ENCODE peak calls at places on chromosomes 13 and 19, in five cellular contexts. A, V, P, N and D are unnamed samples. For H3K4me1 and H3K27me3, the result is how much of the 10 kb centered on the place peaks cover.

GRCh38 chr13:95560387-95560786 is 7.9 kb downstream of the CLDN10 start:
- DNase-seq in A (no peak), V (no peak), P (no peak), N (no peak), D (no peak)

GRCh38 chr13:73075546-73075945 is 16.7 kb downstream of the KLF5 start:
- DNase-seq in A (no peak), V (peak), P (no peak), N (no peak), D (no peak)

GRCh38 chr13:43365042-43365344 is 341.6 kb downstream of the DNAJC15 start:
- DNase-seq in A (no peak), V (no peak), P (no peak), N (no peak), D (no peak)

GRCh38 chr19:18013621-18014111 is 5.7 kb downstream of the ARRDC2 start:
- DNase-seq in A (no peak), V (no peak), P (no peak), N (peak), D (no peak)

GRCh38 chr13:32125221-32125621 is 93.6 kb downstream of the FRY start:
- DNase-seq in A (no peak), V (no peak), P (no peak), N (no peak), D (no peak)

GRCh38 chr13:21395953-21396352 is 63.1 kb downstream of the ZDHHC20 start:
- DNase-seq in A (no peak), V (no peak), P (no peak), N (no peak), D (no peak)

GRCh38 chr19:7862413-7862951 is 11.7 kb downstream of the PRR36 start:
- DNase-seq in A (peak), V (peak), P (no peak), N (peak), D (peak)

GRCh38 chr13:80939581-80939980 is 598.7 kb upstream of the SPRY2 start:
- DNase-seq in A (no peak), V (no peak), P (no peak), N (no peak), D (no peak)

GRCh38 chr19:33797821-33798633 is 1.4 kb downstream of the KCTD15 start:
- DNase-seq in A (peak), V (peak), P (no peak), N (peak), D (peak)

GRCh38 chr19:4295972-4296771 is 6.0 kb downstream of the TMIGD2 start:
- DNase-seq in A (no peak), V (peak), P (no peak), N (peak), D (peak)

GRCh38 chr19:20964798-20965197 is 41.7 kb downstream of the ZNF85 start:
- DNase-seq in A (no peak), V (no peak), P (no peak), N (peak), D (no peak)

GRCh38 chr13:94346261-94347019 is 133.0 kb downstream of the DCT start:
- DNase-seq in A (no peak), V (no peak), P (no peak), N (no peak), D (no peak)

GRCh38 chr19:4811328-4812131 is 20.0 kb downstream of the TICAM1 start:
- DNase-seq in A (peak), V (peak), P (peak), N (peak), D (peak)

GRCh38 chr13:80430561-80430960 is 89.6 kb upstream of the SPRY2 start:
- DNase-seq in A (no peak), V (no peak), P (no peak), N (no peak), D (no peak)

GRCh38 chr19:16293133-16294085 is 31.2 kb upstream of the KLF2 start:
- DNase-seq in A (no peak), V (peak), P (peak), N (no peak), D (no peak)

GRCh38 chr13:22505489-22505888 is 675.3 kb upstream of the SGCG start:
- DNase-seq in A (no peak), V (no peak), P (no peak), N (no peak), D (no peak)

GRCh38 chr19:55368106-55368505 is 2.2 kb downstream of the IL11 start:
- DNase-seq in A (no peak), V (no peak), P (no peak), N (no peak), D (no peak)

GRCh38 chr13:74026753-74027152 is 107.5 kb downstream of the KLF12 start:
- DNase-seq in A (no peak), V (peak), P (no peak), N (no peak), D (peak)

GRCh38 chr13:96003304-96003703 is 49.9 kb downstream of the UGGT2 start:
- DNase-seq in A (no peak), V (no peak), P (no peak), N (no peak), D (peak)

GRCh38 chr19:51477343-51477742 is 996 bp upstream of the CEACAM18 start:
- DNase-seq in A (no peak), V (no peak), P (no peak), N (no peak), D (no peak)

GRCh38 chr13:76992548-76993001 is 694 bp downstream of the CLN5 start:
- DNase-seq in A (peak), V (no peak), P (no peak), N (no peak), D (no peak)

GRCh38 chr19:32543107-32543900 is 37.7 kb upstream of the PDCD5 start:
- DNase-seq in A (no peak), V (no peak), P (no peak), N (no peak), D (no peak)

GRCh38 chr13:51764184-51765141 is 39.5 kb downstream of the DHRS12 start:
- DNase-seq in A (no peak), V (peak), P (no peak), N (peak), D (no peak)

GRCh38 chr13:76213423-76213904 is 577.3 kb downstream of the LMO7 start:
- DNase-seq in A (no peak), V (no peak), P (no peak), N (no peak), D (no peak)

GRCh38 chr19:9836021-9836420 is 903 bp downstream of the PIN1 start:
- DNase-seq in A (no peak), V (no peak), P (no peak), N (no peak), D (peak)

GRCh38 chr13:28822161-28822560 is 2.0 kb downstream of the MTUS2 start:
- DNase-seq in A (no peak), V (no peak), P (no peak), N (no peak), D (no peak)

GRCh38 chr19:6287269-6287885 is 7.6 kb upstream of the MLLT1 start:
- DNase-seq in A (no peak), V (no peak), P (no peak), N (no peak), D (no peak)

GRCh38 chr13:38872693-38873092 is 117.9 kb downstream of the STOML3 start:
- DNase-seq in A (peak), V (no peak), P (no peak), N (peak), D (peak)

GRCh38 chr13:23621316-23621645 is 51.1 kb downstream of the TNFRSF19 start:
- DNase-seq in A (no peak), V (no peak), P (no peak), N (no peak), D (no peak)

GRCh38 chr19:40609561-40610395 is 8.6 kb downstream of the LTBP4 start:
- DNase-seq in A (peak), V (peak), P (peak), N (peak), D (peak)

GRCh38 chr19:45218426-45218825 is 26.8 kb downstream of the EXOC3L2 start:
- DNase-seq in A (no peak), V (no peak), P (no peak), N (no peak), D (no peak)

GRCh38 chr19:48879025-48879572 is 6.9 kb downstream of the PPP1R15A start:
- DNase-seq in A (no peak), V (no peak), P (no peak), N (no peak), D (no peak)
- H3K4me1 ChIP-seq in A (under half), V (half or more), P (under half), N (under half), D (under half)

GRCh38 chr13:87677334-87678234 is 6.4 kb downstream of the SLITRK5 start:
- DNase-seq in A (peak), V (no peak), P (no peak), N (peak), D (peak)
- H3K27me3 ChIP-seq in A (under half), V (half or more), P (under half), N (under half), D (under half)

DNA sequence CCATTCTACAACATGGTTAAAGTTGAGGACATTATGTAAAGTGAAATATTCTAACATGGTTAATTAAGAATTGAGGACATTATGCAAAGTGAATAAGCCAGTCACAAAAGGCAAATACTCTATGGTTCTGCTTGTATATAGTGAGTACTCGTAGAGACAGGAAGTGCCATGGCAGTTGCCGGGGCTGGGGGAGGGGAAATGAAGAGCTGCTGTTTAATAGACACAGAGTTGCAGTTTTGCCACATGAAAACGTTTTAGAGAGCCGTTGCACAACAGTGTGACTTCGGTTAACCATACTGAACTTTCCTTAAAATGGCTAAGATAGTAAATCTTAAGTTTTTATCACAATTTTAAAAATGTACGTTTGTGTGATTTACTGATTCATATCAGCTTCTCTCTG is 176.9 kb downstream of the SHISA2 start:
- DNase-seq in A (no peak), V (no peak), P (no peak), N (no peak), D (peak)
- H3K4me1 ChIP-seq in A (under half), V (under half), P (under half), N (under half), D (under half)

GRCh38 chr13:111657013-111657412 is 336.6 kb downstream of the TEX29 start:
- DNase-seq in A (no peak), V (no peak), P (no peak), N (no peak), D (no peak)
- H3K27me3 ChIP-seq in A (under half), V (under half), P (under half), N (under half), D (half or more)

GRCh38 chr13:113490496-113491417 is at the start of gene DCUN1D2:
- DNase-seq in A (peak), V (peak), P (peak), N (peak), D (peak)
- H3K4me1 ChIP-seq in A (under half), V (half or more), P (half or more), N (under half), D (under half)